ENCODE peak calls at places on chromosomes 13 and 19, in ten cellular contexts. One of them, this sample, is unnamed.
A peak's percentile ranks its signal among the peaks of the same experiment; 100 is the strongest.

GRCh38 chr13:44974056-44974798 is 15.0 kb downstream of the NUFIP1 start:
- DNase-seq in brain microvascular endothelial cell: peak; percentile 54
- DNase-seq in GM23248: peak; percentile 46
- DNase-seq in PC-9: no peak
- DNase-seq in psoas muscle: no peak
- DNase-seq in Peyer's patch: no peak
- DNase-seq in spleen: no peak
- DNase-seq in pancreas: no peak
- DNase-seq in stomach: peak; percentile 66
- DNase-seq in esophagus muscularis mucosa: no peak
- DNase-seq in this sample: peak; percentile 21

GRCh38 chr19:56995298-56995697 is 124.5 kb upstream of the USP29 start:
- DNase-seq in GM23248: no peak
- DNase-seq in psoas muscle: no peak
- DNase-seq in pancreas: no peak
- DNase-seq in esophagus muscularis mucosa: no peak
- DNase-seq in PC-9: no peak
- DNase-seq in Peyer's patch: no peak
- DNase-seq in brain microvascular endothelial cell: no peak
- DNase-seq in spleen: peak; percentile 15
- DNase-seq in stomach: no peak
- DNase-seq in this sample: no peak

GRCh38 chr19:16076154-16076957 is at the start of gene TPM4:
- DNase-seq in stomach: peak; percentile 84
- DNase-seq in psoas muscle: peak; percentile 88
- DNase-seq in PC-9: peak; percentile 92
- DNase-seq in Peyer's patch: peak; percentile 88
- DNase-seq in esophagus muscularis mucosa: peak; percentile 98
- DNase-seq in GM23248: peak; percentile 97
- DNase-seq in brain microvascular endothelial cell: peak; percentile 94
- DNase-seq in spleen: peak; percentile 94
- DNase-seq in pancreas: peak; percentile 85
- DNase-seq in this sample: peak; percentile 99

GRCh38 chr19:55492362-55492944 is 4.2 kb downstream of the SSC5D start:
- DNase-seq in Peyer's patch: no peak
- DNase-seq in spleen: no peak
- DNase-seq in pancreas: no peak
- DNase-seq in GM23248: no peak
- DNase-seq in esophagus muscularis mucosa: no peak
- DNase-seq in PC-9: no peak
- DNase-seq in psoas muscle: no peak
- DNase-seq in stomach: no peak
- DNase-seq in brain microvascular endothelial cell: no peak
- DNase-seq in this sample: no peak

GRCh38 chr13:94427313-94427712 is 52.2 kb downstream of the DCT start:
- DNase-seq in stomach: no peak
- DNase-seq in spleen: no peak
- DNase-seq in psoas muscle: no peak
- DNase-seq in brain microvascular endothelial cell: no peak
- DNase-seq in esophagus muscularis mucosa: no peak
- DNase-seq in GM23248: no peak
- DNase-seq in PC-9: no peak
- DNase-seq in pancreas: no peak
- DNase-seq in Peyer's patch: no peak
- DNase-seq in this sample: no peak

GRCh38 chr13:50244355-50244912 is 229.2 kb downstream of the KCNRG start:
- DNase-seq in PC-9: no peak
- DNase-seq in stomach: no peak
- DNase-seq in Peyer's patch: no peak
- DNase-seq in pancreas: no peak
- DNase-seq in spleen: no peak
- DNase-seq in GM23248: no peak
- DNase-seq in brain microvascular endothelial cell: no peak
- DNase-seq in esophagus muscularis mucosa: no peak
- DNase-seq in psoas muscle: no peak
- DNase-seq in this sample: no peak

GRCh38 chr13:101785858-101786257 is 333.4 kb downstream of the ITGBL1 start:
- DNase-seq in GM23248: peak; percentile 38
- DNase-seq in stomach: no peak
- DNase-seq in brain microvascular endothelial cell: peak; percentile 43
- DNase-seq in esophagus muscularis mucosa: no peak
- DNase-seq in pancreas: peak; percentile 37
- DNase-seq in PC-9: peak; percentile 4
- DNase-seq in psoas muscle: no peak
- DNase-seq in Peyer's patch: no peak
- DNase-seq in spleen: no peak
- DNase-seq in this sample: peak; percentile 28

GRCh38 chr19:55454787-55455243 is 6.6 kb downstream of the ISOC2 start:
- DNase-seq in spleen: no peak
- DNase-seq in PC-9: peak; percentile 54
- DNase-seq in pancreas: no peak
- DNase-seq in brain microvascular endothelial cell: no peak
- DNase-seq in esophagus muscularis mucosa: no peak
- DNase-seq in stomach: no peak
- DNase-seq in psoas muscle: no peak
- DNase-seq in Peyer's patch: no peak
- DNase-seq in GM23248: peak; percentile 70
- DNase-seq in this sample: peak; percentile 47

GRCh38 chr13:29849071-29849541 is 1.3 kb downstream of the UBL3 start:
- DNase-seq in pancreas: no peak
- DNase-seq in brain microvascular endothelial cell: peak; percentile 17
- DNase-seq in Peyer's patch: peak; percentile 54
- DNase-seq in spleen: peak; percentile 78
- DNase-seq in GM23248: peak; percentile 61
- DNase-seq in PC-9: no peak
- DNase-seq in esophagus muscularis mucosa: no peak
- DNase-seq in psoas muscle: no peak
- DNase-seq in stomach: no peak
- DNase-seq in this sample: no peak

GRCh38 chr19:54418030-54418929 is 3.0 kb downstream of the TTYH1 start:
- DNase-seq in pancreas: no peak
- DNase-seq in psoas muscle: no peak
- DNase-seq in GM23248: peak; percentile 52
- DNase-seq in stomach: no peak
- DNase-seq in Peyer's patch: no peak
- DNase-seq in brain microvascular endothelial cell: peak; percentile 68
- DNase-seq in spleen: peak; percentile 77
- DNase-seq in PC-9: no peak
- DNase-seq in esophagus muscularis mucosa: no peak
- DNase-seq in this sample: no peak

GRCh38 chr19:13788991-13789390 is 6.3 kb upstream of the ZSWIM4 start:
- DNase-seq in pancreas: no peak
- DNase-seq in spleen: peak; percentile 75
- DNase-seq in Peyer's patch: no peak
- DNase-seq in GM23248: peak; percentile 63
- DNase-seq in esophagus muscularis mucosa: no peak
- DNase-seq in brain microvascular endothelial cell: peak; percentile 65
- DNase-seq in PC-9: no peak
- DNase-seq in stomach: no peak
- DNase-seq in psoas muscle: no peak
- DNase-seq in this sample: peak; percentile 58

GRCh38 chr13:22014469-22014868 is 343.6 kb downstream of the FGF9 start:
- DNase-seq in spleen: no peak
- DNase-seq in esophagus muscularis mucosa: no peak
- DNase-seq in Peyer's patch: no peak
- DNase-seq in PC-9: no peak
- DNase-seq in GM23248: peak; percentile 66
- DNase-seq in psoas muscle: no peak
- DNase-seq in stomach: no peak
- DNase-seq in pancreas: no peak
- DNase-seq in brain microvascular endothelial cell: no peak
- DNase-seq in this sample: peak; percentile 67

GRCh38 chr19:37009871-37010270 is 68.4 kb upstream of the ZNF420 start:
- DNase-seq in psoas muscle: no peak
- DNase-seq in pancreas: no peak
- DNase-seq in esophagus muscularis mucosa: no peak
- DNase-seq in PC-9: no peak
- DNase-seq in stomach: no peak
- DNase-seq in Peyer's patch: no peak
- DNase-seq in brain microvascular endothelial cell: no peak
- DNase-seq in spleen: no peak
- DNase-seq in GM23248: no peak
- DNase-seq in this sample: no peak

GRCh38 chr19:37012093-37012745 is 66.0 kb upstream of the ZNF420 start:
- DNase-seq in brain microvascular endothelial cell: no peak
- DNase-seq in stomach: no peak
- DNase-seq in PC-9: no peak
- DNase-seq in spleen: no peak
- DNase-seq in psoas muscle: no peak
- DNase-seq in Peyer's patch: no peak
- DNase-seq in pancreas: no peak
- DNase-seq in esophagus muscularis mucosa: no peak
- DNase-seq in GM23248: no peak
- DNase-seq in this sample: no peak

GRCh38 chr19:37007587-37008220 is 70.5 kb upstream of the ZNF420 start:
- DNase-seq in GM23248: peak; percentile 12
- DNase-seq in psoas muscle: peak; percentile 62
- DNase-seq in esophagus muscularis mucosa: no peak
- DNase-seq in PC-9: no peak
- DNase-seq in spleen: peak; percentile 81
- DNase-seq in brain microvascular endothelial cell: peak; percentile 40
- DNase-seq in pancreas: peak; percentile 79
- DNase-seq in Peyer's patch: no peak
- DNase-seq in stomach: peak; percentile 27
- DNase-seq in this sample: no peak
- H3K4me3 ChIP-seq in GM23248: no peak overlapping the region
- H3K4me3 ChIP-seq in psoas muscle: peak overlapping the region; percentile 54
- H3K4me3 ChIP-seq in esophagus muscularis mucosa: peak overlapping the region; percentile 51
- H3K4me3 ChIP-seq in PC-9: no peak overlapping the region
- H3K4me3 ChIP-seq in spleen: peak overlapping the region; percentile 21
- H3K4me3 ChIP-seq in brain microvascular endothelial cell: peak overlapping the region; percentile 22
- H3K4me3 ChIP-seq in pancreas: no peak overlapping the region
- H3K4me3 ChIP-seq in Peyer's patch: peak overlapping the region; percentile 39
- H3K4me3 ChIP-seq in stomach: peak overlapping the region; percentile 21
- H3K4me3 ChIP-seq in this sample: no peak overlapping the region

DNA sequence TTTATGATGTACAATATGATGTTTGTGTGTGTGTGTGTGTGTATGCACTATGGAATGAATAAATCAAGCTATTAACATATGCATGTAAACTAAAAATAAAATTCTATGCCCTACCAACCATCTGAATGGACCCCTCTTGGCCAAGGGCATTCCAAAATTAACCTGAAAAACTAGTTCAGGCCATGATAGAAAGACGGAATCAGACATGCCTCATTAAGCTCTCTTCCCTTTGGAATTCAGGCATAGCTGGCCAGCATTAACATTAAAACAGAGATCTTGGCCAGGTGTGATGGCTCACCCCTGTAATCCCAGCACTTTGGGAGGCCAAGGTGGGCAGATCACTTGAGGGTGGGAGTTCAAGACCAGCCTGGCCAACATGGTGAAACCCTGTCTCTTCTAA is 18.3 kb upstream of the SLC1A6 start:
- DNase-seq in PC-9: no peak
- DNase-seq in psoas muscle: no peak
- DNase-seq in stomach: no peak
- DNase-seq in GM23248: no peak
- DNase-seq in pancreas: no peak
- DNase-seq in Peyer's patch: no peak
- DNase-seq in spleen: no peak
- DNase-seq in esophagus muscularis mucosa: no peak
- DNase-seq in brain microvascular endothelial cell: no peak
- DNase-seq in this sample: no peak
- H3K27me3 ChIP-seq in PC-9: no peaks in the 10 kb centered on the region
- H3K27me3 ChIP-seq in psoas muscle: peaks cover 10% of the 10 kb centered on the region
- H3K27me3 ChIP-seq in stomach: peaks cover 15% of the 10 kb centered on the region
- H3K27me3 ChIP-seq in GM23248: no peaks in the 10 kb centered on the region
- H3K27me3 ChIP-seq in pancreas: no peaks in the 10 kb centered on the region
- H3K27me3 ChIP-seq in Peyer's patch: no peaks in the 10 kb centered on the region
- H3K27me3 ChIP-seq in spleen: no peaks in the 10 kb centered on the region
- H3K27me3 ChIP-seq in esophagus muscularis mucosa: no peaks in the 10 kb centered on the region
- H3K27me3 ChIP-seq in brain microvascular endothelial cell: no peaks in the 10 kb centered on the region
- H3K27me3 ChIP-seq in this sample: peaks cover 40% of the 10 kb centered on the region

DNA sequence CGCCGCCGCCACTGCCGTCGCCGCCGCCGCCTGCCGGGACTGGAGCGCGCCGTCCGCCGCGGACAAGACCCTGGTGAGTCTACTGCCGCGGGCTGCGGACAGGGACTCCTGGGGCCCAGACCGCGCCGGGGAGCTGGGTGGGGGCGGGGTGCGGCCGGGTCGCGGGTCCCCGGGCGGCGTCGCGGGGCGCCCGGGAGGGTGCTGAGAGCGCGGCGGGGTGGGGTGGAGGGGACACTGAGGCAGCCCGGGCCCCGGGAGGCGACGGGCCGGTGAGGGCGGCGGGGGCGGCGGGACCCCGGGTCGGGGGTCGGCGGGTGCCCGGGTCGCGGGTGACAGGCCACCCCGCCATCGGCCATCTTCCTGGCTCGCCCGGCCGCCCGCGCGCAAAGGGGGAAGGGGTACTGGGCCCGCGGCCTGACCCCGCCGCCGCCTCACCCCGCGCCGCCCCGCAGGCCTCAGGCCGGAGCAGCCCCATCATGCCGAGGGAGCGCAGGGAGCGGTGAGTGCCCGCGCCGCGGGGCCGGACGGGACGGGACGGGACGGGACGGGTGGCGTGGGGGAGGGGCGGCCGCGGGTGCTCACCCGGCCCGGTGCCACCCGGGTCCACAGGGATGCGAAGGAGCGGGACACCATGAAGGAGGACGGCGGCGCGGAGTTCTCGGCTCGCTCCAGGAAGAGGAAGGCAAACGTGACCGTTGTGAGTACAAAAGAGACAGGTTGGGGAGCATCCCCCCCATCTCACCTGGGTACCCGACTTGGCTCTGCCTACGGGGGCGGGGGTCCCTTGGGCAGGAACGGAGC is 489 bp downstream of the CCNE1 start:
- DNase-seq in psoas muscle: peak; percentile 29
- DNase-seq in pancreas: peak; percentile 67
- DNase-seq in GM23248: peak; percentile 38
- DNase-seq in esophagus muscularis mucosa: no peak
- DNase-seq in brain microvascular endothelial cell: no peak
- DNase-seq in spleen: peak; percentile 89
- DNase-seq in Peyer's patch: peak; percentile 55
- DNase-seq in stomach: peak; percentile 27
- DNase-seq in PC-9: no peak
- DNase-seq in this sample: no peak
- H3K4me3 ChIP-seq in psoas muscle: peak overlapping the region; percentile 59
- H3K4me3 ChIP-seq in pancreas: peak overlapping the region; percentile 35
- H3K4me3 ChIP-seq in GM23248: peak overlapping the region; percentile 71
- H3K4me3 ChIP-seq in esophagus muscularis mucosa: peak overlapping the region; percentile 60
- H3K4me3 ChIP-seq in brain microvascular endothelial cell: peak overlapping the region; percentile 48
- H3K4me3 ChIP-seq in spleen: peak overlapping the region; percentile 32
- H3K4me3 ChIP-seq in Peyer's patch: peak overlapping the region; percentile 67
- H3K4me3 ChIP-seq in stomach: peak overlapping the region; percentile 57
- H3K4me3 ChIP-seq in PC-9: peak overlapping the region; percentile 60
- H3K4me3 ChIP-seq in this sample: peak overlapping the region; percentile 16

DNA sequence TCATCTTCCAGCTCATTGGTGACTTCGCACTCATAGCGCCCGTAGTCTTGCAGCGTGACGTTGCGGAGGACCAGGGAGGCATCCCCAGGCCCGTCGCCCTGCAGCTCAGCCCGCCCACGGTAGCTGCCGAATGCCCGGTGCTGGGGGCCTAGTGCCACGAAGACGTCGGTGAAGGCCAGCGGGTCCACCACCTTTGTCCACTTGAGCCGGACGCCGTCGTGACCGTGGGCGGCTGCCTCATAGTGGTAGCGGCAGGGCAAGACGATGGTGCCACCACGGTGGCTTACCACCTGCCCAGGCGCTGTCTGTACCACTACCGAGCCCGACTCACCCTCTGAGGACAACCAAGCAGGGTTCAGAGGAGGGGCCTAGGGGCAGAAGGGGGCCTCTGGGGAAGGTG is 12.3 kb downstream of the TM6SF2 start:
- DNase-seq in Peyer's patch: no peak
- DNase-seq in spleen: no peak
- DNase-seq in GM23248: no peak
- DNase-seq in brain microvascular endothelial cell: no peak
- DNase-seq in esophagus muscularis mucosa: no peak
- DNase-seq in PC-9: no peak
- DNase-seq in psoas muscle: no peak
- DNase-seq in pancreas: no peak
- DNase-seq in stomach: no peak
- DNase-seq in this sample: no peak
- H3K27me3 ChIP-seq in Peyer's patch: peaks cover 8% of the 10 kb centered on the region
- H3K27me3 ChIP-seq in spleen: peaks cover 45% of the 10 kb centered on the region
- H3K27me3 ChIP-seq in GM23248: peaks cover 33% of the 10 kb centered on the region
- H3K27me3 ChIP-seq in brain microvascular endothelial cell: peaks cover 22% of the 10 kb centered on the region
- H3K27me3 ChIP-seq in esophagus muscularis mucosa: peaks cover 3% of the 10 kb centered on the region
- H3K27me3 ChIP-seq in PC-9: peaks cover 22% of the 10 kb centered on the region
- H3K27me3 ChIP-seq in psoas muscle: peaks cover 72% of the 10 kb centered on the region
- H3K27me3 ChIP-seq in pancreas: no peaks in the 10 kb centered on the region
- H3K27me3 ChIP-seq in stomach: peaks cover 44% of the 10 kb centered on the region
- H3K27me3 ChIP-seq in this sample: peaks cover 40% of the 10 kb centered on the region

This sample was measured in MG63.